ENCODE peak calls at places on chromosomes 6 and 20, in six cellular contexts. O, I, Y, W, M and B are unnamed samples.

GRCh38 chr20:20843982-20844381 is 131.5 kb upstream of the RALGAPA2 start:
- DNase-seq in O (peak; percentile 12), I (no peak), Y (no peak), W (no peak), M (no peak), B (no peak)

GRCh38 chr20:38293490-38294333 is 10.2 kb upstream of the BPI start:
- DNase-seq in O (no peak), I (no peak), Y (no peak), W (no peak), M (no peak), B (no peak)

GRCh38 chr20:49976542-49976941 is 6.2 kb upstream of the SNAI1 start:
- DNase-seq in O (no peak), I (no peak), Y (no peak), W (peak; percentile 90), M (no peak), B (no peak)

GRCh38 chr20:33992145-33992922 is 1.4 kb upstream of the RALY start:
- DNase-seq in O (no peak), I (no peak), Y (no peak), W (no peak), M (no peak), B (no peak)

GRCh38 chr6:7451321-7451720 is 61.7 kb downstream of the RIOK1 start:
- DNase-seq in O (no peak), I (no peak), Y (no peak), W (no peak), M (no peak), B (no peak)

GRCh38 chr6:145668844-145669243 is 66.5 kb downstream of the EPM2A start:
- DNase-seq in O (no peak), I (no peak), Y (no peak), W (no peak), M (no peak), B (no peak)

GRCh38 chr6:156883497-156884252 is 106.5 kb downstream of the ARID1B start:
- DNase-seq in O (no peak), I (no peak), Y (no peak), W (no peak), M (no peak), B (no peak)

GRCh38 chr20:58103961-58104360 is 124.5 kb downstream of the ANKRD60 start:
- DNase-seq in O (no peak), I (no peak), Y (no peak), W (no peak), M (no peak), B (no peak)

GRCh38 chr6:84512396-84512795 is 252.0 kb downstream of the TBX18 start:
- DNase-seq in O (no peak), I (no peak), Y (no peak), W (no peak), M (no peak), B (no peak)

GRCh38 chr20:12528591-12529041 is 480.2 kb upstream of the SPTLC3 start:
- DNase-seq in O (no peak), I (no peak), Y (no peak), W (no peak), M (no peak), B (no peak)

GRCh38 chr20:51860015-51860882 is 57.9 kb upstream of the SALL4 start:
- DNase-seq in O (no peak), I (no peak), Y (no peak), W (no peak), M (no peak), B (no peak)

GRCh38 chr6:139752086-139752485 is 377.6 kb upstream of the CITED2 start:
- DNase-seq in O (no peak), I (no peak), Y (no peak), W (no peak), M (no peak), B (no peak)

GRCh38 chr6:2021713-2022125 is 223.7 kb downstream of the GMDS start:
- DNase-seq in O (no peak), I (no peak), Y (no peak), W (no peak), M (no peak), B (no peak)

GRCh38 chr20:49811825-49812462 is 684 bp upstream of the SLC9A8 start:
- DNase-seq in O (peak; percentile 44), I (no peak), Y (no peak), W (no peak), M (no peak), B (no peak)

GRCh38 chr6:68649669-68650068 is 14.6 kb downstream of the ADGRB3 start:
- DNase-seq in O (peak; percentile 11), I (no peak), Y (no peak), W (no peak), M (no peak), B (no peak)

GRCh38 chr6:87068804-87069203 is 26.1 kb downstream of the CGA start:
- DNase-seq in O (no peak), I (no peak), Y (no peak), W (no peak), M (no peak), B (no peak)

GRCh38 chr6:32462609-32463008 is 22.9 kb downstream of the HLA-DRA start:
- DNase-seq in O (no peak), I (no peak), Y (no peak), W (no peak), M (peak; percentile 76), B (no peak)

DNA sequence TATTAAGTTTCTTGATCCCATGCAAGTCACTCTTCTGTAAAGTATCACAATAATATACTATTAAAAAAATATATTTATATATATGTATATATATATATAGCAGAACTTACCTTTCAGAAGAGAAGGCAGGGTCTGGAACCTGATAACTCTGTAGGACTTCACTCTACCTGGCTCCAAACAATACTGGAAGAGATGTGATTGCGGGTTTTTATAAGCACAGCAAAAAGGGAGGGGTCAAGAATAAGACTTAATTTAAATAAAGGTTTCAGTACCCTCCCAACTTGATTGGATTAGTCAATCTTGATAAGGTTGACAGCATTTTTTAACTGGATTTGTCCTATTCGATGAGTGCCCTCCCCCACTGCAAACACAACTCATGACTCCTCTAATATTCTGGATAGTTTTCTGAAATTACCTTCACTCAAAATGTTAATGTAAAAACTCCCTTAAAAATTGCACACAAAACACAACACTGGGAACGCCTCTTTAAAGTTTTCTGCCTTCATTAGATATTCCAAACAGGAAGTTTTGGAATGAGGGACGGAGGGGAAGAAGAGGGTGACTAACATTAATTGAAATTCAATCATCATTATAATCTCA is 4.0 kb upstream of the ZNF217 start:
- DNase-seq in O (no peak), I (no peak), Y (no peak), W (no peak), M (no peak), B (no peak)
- TF ChIP-seq POLR2A in O (no peak), I (no peak), Y (no peak), W (no peak), M (no peak), B (no peak)

GRCh38 chr6:123427008-123427407 is 209.7 kb downstream of the TRDN start:
- DNase-seq in O (no peak), I (no peak), Y (no peak), W (no peak), M (no peak), B (no peak)

GRCh38 chr6:123417411-123417810 is 219.3 kb downstream of the TRDN start:
- DNase-seq in O (no peak), I (no peak), Y (no peak), W (no peak), M (no peak), B (no peak)

GRCh38 chr6:123418101-123418500 is 218.6 kb downstream of the TRDN start:
- DNase-seq in O (no peak), I (no peak), Y (no peak), W (no peak), M (no peak), B (no peak)

DNA sequence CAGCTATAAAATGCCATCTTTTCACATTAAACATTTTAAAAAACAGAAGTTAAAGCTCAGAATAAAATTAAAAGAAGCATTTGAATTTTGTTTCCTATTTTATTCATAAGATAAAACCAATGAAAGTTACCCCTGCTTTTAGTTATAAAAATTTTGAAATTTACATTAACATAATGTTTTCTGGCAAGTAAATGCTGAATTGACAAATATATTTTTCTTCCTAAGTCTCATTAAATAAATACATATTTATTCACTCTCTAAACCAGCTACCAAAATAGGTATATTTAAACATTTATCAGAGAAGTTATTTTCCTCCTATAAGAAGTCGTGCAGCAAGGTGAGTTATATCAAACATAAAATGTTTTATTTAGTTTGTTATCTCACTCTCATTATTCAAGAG is 213.6 kb downstream of the TRDN start:
- DNase-seq in O (no peak), I (no peak), Y (no peak), W (no peak), M (no peak), B (no peak)
- TF ChIP-seq POLR2AphosphoS5 in O (no peak), I (no peak), Y (no peak), W (no peak), M (no peak), B (no peak)

DNA sequence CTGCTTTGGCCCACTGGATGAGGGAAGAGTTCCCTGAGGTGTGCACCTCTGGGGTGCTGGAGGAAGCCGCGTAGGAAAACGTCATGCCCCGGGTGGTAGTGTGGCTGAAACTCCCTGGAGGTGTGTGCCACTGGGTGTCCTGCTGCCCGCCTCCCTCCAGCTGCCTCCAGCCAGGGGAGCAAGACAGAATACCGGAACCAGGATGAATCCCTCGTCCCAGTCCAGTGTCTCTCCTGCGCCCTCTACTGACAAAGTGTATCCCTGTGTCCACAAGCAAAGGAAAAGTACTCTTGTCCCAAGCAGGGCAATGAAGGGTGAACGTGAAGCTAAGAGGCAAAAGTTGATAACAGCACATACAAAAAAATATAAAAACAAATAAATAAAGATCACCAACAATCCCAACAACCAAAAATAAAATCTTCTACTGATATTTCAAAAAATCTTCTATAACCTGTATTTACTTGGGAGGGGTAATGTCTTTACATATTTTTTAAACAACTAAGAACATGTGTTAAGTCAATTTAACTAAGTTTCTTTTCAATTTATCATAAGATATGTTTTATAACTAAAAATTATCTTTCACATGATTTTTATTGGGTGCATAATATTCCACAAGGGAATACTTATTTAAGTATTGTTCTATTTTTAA is 437.6 kb downstream of the MAFB start:
- DNase-seq in O (peak; percentile 27), I (peak; percentile 5), Y (no peak), W (peak; percentile 70), M (no peak), B (no peak)
- TF ChIP-seq TAF1 in O (no peak), I (no peak), Y (no peak), W (no peak), M (no peak), B (no peak)

GRCh38 chr6:144395835-144396234 is 110.7 kb downstream of the UTRN start:
- DNase-seq in O (no peak), I (no peak), Y (no peak), W (no peak), M (no peak), B (no peak)

GRCh38 chr6:144397141-144397540 is 112.0 kb downstream of the UTRN start:
- DNase-seq in O (no peak), I (no peak), Y (no peak), W (no peak), M (no peak), B (no peak)

GRCh38 chr6:144390886-144391285 is 105.8 kb downstream of the UTRN start:
- DNase-seq in O (no peak), I (no peak), Y (no peak), W (no peak), M (no peak), B (no peak)

GRCh38 chr6:144394209-144394608 is 109.1 kb downstream of the UTRN start:
- DNase-seq in O (no peak), I (no peak), Y (no peak), W (no peak), M (no peak), B (no peak)

DNA sequence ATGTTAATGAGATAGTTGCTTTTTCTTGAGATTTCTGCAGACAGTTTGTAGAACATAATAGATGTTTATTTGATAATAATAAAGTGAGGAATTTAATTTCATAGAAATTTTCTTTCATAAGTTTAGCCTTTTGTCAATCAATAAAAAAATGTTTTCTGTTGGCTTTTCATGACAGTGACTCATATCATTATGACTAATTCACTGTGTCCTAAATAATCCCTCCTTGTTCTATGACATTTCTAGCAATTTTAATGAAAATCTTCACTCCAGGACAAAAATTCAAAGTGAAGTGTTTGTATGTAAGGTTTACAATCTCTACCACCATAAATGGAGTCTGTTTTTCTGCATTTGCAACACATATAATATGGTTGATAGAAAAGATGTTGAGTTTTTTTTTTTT is 109.9 kb downstream of the UTRN start:
- DNase-seq in O (no peak), I (no peak), Y (no peak), W (no peak), M (no peak), B (no peak)
- TF ChIP-seq POLR2A in O (no peak), I (no peak), Y (no peak), W (no peak), M (no peak), B (no peak)